ENCODE peak calls at places on chromosomes 4 and X, in eight cellular contexts. One of them, this sample, is unnamed.

GRCh38 chr4:184028571-184028996 is 123.5 kb downstream of the STOX2 start:
- DNase-seq in ovary: no peak
- DNase-seq in BE2C: no peak
- DNase-seq in prostate gland: no peak
- DNase-seq in psoas muscle: no peak
- DNase-seq in heart left ventricle: no peak
- DNase-seq in Calu3: peak
- DNase-seq in lower leg skin: no peak
- DNase-seq in this sample: no peak

GRCh38 chrX:70774223-70774622 is 134.3 kb downstream of the TEX11 start:
- DNase-seq in Calu3: no peak
- DNase-seq in lower leg skin: no peak
- DNase-seq in psoas muscle: no peak
- DNase-seq in ovary: no peak
- DNase-seq in prostate gland: no peak
- DNase-seq in heart left ventricle: no peak
- DNase-seq in BE2C: no peak
- DNase-seq in this sample: no peak

GRCh38 chrX:153392642-153393321 is 8.4 kb downstream of the PNMA6E start:
- DNase-seq in heart left ventricle: no peak
- DNase-seq in ovary: no peak
- DNase-seq in Calu3: no peak
- DNase-seq in psoas muscle: no peak
- DNase-seq in prostate gland: no peak
- DNase-seq in BE2C: no peak
- DNase-seq in lower leg skin: no peak
- DNase-seq in this sample: no peak

GRCh38 chrX:74467656-74468055 is 46.4 kb downstream of the SLC16A2 start:
- DNase-seq in lower leg skin: no peak
- DNase-seq in Calu3: no peak
- DNase-seq in heart left ventricle: no peak
- DNase-seq in BE2C: no peak
- DNase-seq in ovary: no peak
- DNase-seq in psoas muscle: no peak
- DNase-seq in prostate gland: no peak
- DNase-seq in this sample: no peak

GRCh38 chrX:23783569-23784486 is 855 bp downstream of the SAT1 start:
- DNase-seq in ovary: no peak
- DNase-seq in lower leg skin: no peak
- DNase-seq in BE2C: no peak
- DNase-seq in prostate gland: no peak
- DNase-seq in Calu3: no peak
- DNase-seq in psoas muscle: no peak
- DNase-seq in heart left ventricle: no peak
- DNase-seq in this sample: no peak

GRCh38 chr4:27084685-27085356 is 224.2 kb downstream of the STIM2 start:
- DNase-seq in BE2C: peak
- DNase-seq in lower leg skin: peak
- DNase-seq in ovary: peak
- DNase-seq in heart left ventricle: peak
- DNase-seq in Calu3: no peak
- DNase-seq in psoas muscle: peak
- DNase-seq in prostate gland: peak
- DNase-seq in this sample: peak

GRCh38 chr4:89193828-89194227 is 82.5 kb downstream of the TIGD2 start:
- DNase-seq in ovary: no peak
- DNase-seq in BE2C: no peak
- DNase-seq in heart left ventricle: no peak
- DNase-seq in lower leg skin: no peak
- DNase-seq in Calu3: peak
- DNase-seq in psoas muscle: no peak
- DNase-seq in prostate gland: no peak
- DNase-seq in this sample: no peak

GRCh38 chrX:152917969-152918579 is 20.2 kb downstream of the ZNF185 start:
- DNase-seq in psoas muscle: no peak
- DNase-seq in lower leg skin: no peak
- DNase-seq in heart left ventricle: no peak
- DNase-seq in ovary: no peak
- DNase-seq in prostate gland: no peak
- DNase-seq in Calu3: no peak
- DNase-seq in BE2C: no peak
- DNase-seq in this sample: no peak

GRCh38 chrX:35826503-35826902 is 28.4 kb downstream of the MAGEB16 start:
- DNase-seq in lower leg skin: peak
- DNase-seq in heart left ventricle: no peak
- DNase-seq in psoas muscle: no peak
- DNase-seq in prostate gland: no peak
- DNase-seq in BE2C: peak
- DNase-seq in ovary: no peak
- DNase-seq in Calu3: peak
- DNase-seq in this sample: no peak

GRCh38 chr4:129344058-129344457 is 248.1 kb downstream of the C4orf33 start:
- DNase-seq in Calu3: peak
- DNase-seq in prostate gland: no peak
- DNase-seq in psoas muscle: no peak
- DNase-seq in lower leg skin: no peak
- DNase-seq in BE2C: peak
- DNase-seq in ovary: no peak
- DNase-seq in heart left ventricle: no peak
- DNase-seq in this sample: peak

GRCh38 chr4:77465271-77465670 is 140.3 kb upstream of the CXCL13 start:
- DNase-seq in lower leg skin: no peak
- DNase-seq in BE2C: no peak
- DNase-seq in ovary: no peak
- DNase-seq in psoas muscle: no peak
- DNase-seq in Calu3: peak
- DNase-seq in heart left ventricle: no peak
- DNase-seq in prostate gland: peak
- DNase-seq in this sample: no peak

GRCh38 chrX:41561045-41561444 is 113.9 kb downstream of the NYX start:
- DNase-seq in Calu3: no peak
- DNase-seq in prostate gland: no peak
- DNase-seq in ovary: no peak
- DNase-seq in BE2C: no peak
- DNase-seq in lower leg skin: peak
- DNase-seq in heart left ventricle: no peak
- DNase-seq in psoas muscle: no peak
- DNase-seq in this sample: no peak

GRCh38 chr4:169791064-169791463 is 33.3 kb upstream of the HPF1 start:
- DNase-seq in lower leg skin: no peak
- DNase-seq in prostate gland: no peak
- DNase-seq in ovary: no peak
- DNase-seq in BE2C: no peak
- DNase-seq in psoas muscle: no peak
- DNase-seq in Calu3: no peak
- DNase-seq in heart left ventricle: no peak
- DNase-seq in this sample: no peak

GRCh38 chr4:169795585-169795984 is 37.8 kb upstream of the HPF1 start:
- DNase-seq in heart left ventricle: no peak
- DNase-seq in BE2C: no peak
- DNase-seq in prostate gland: no peak
- DNase-seq in lower leg skin: no peak
- DNase-seq in Calu3: no peak
- DNase-seq in ovary: no peak
- DNase-seq in psoas muscle: no peak
- DNase-seq in this sample: no peak

GRCh38 chr4:169791527-169792156 is 33.9 kb upstream of the HPF1 start:
- DNase-seq in ovary: peak
- DNase-seq in prostate gland: peak
- DNase-seq in Calu3: peak
- DNase-seq in lower leg skin: peak
- DNase-seq in heart left ventricle: no peak
- DNase-seq in psoas muscle: no peak
- DNase-seq in BE2C: peak
- DNase-seq in this sample: peak
- TF ChIP-seq CTCF in ovary: no peak
- TF ChIP-seq CTCF in prostate gland: peak
- TF ChIP-seq CTCF in Calu3: peak
- TF ChIP-seq CTCF in lower leg skin: no peak
- TF ChIP-seq CTCF in heart left ventricle: no peak
- TF ChIP-seq CTCF in psoas muscle: peak
- TF ChIP-seq CTCF in BE2C: peak
- TF ChIP-seq CTCF in this sample: peak

GRCh38 chr4:123396294-123397275 is at the start of gene SPRY1:
- DNase-seq in psoas muscle: peak
- DNase-seq in lower leg skin: peak
- DNase-seq in BE2C: peak
- DNase-seq in Calu3: peak
- DNase-seq in heart left ventricle: peak
- DNase-seq in prostate gland: peak
- DNase-seq in ovary: peak
- DNase-seq in this sample: peak

GRCh38 chr4:123399638-123400358 is 3.2 kb downstream of the SPRY1 start:
- DNase-seq in lower leg skin: no peak
- DNase-seq in psoas muscle: peak
- DNase-seq in prostate gland: peak
- DNase-seq in Calu3: no peak
- DNase-seq in heart left ventricle: no peak
- DNase-seq in BE2C: no peak
- DNase-seq in ovary: no peak
- DNase-seq in this sample: no peak

GRCh38 chr4:123398151-123398802 is 1.7 kb downstream of the SPRY1 start:
- DNase-seq in Calu3: peak
- DNase-seq in lower leg skin: no peak
- DNase-seq in heart left ventricle: peak
- DNase-seq in BE2C: peak
- DNase-seq in prostate gland: peak
- DNase-seq in ovary: peak
- DNase-seq in psoas muscle: peak
- DNase-seq in this sample: peak

GRCh38 chr4:123397276-123398150 is 918 bp downstream of the SPRY1 start:
- DNase-seq in prostate gland: peak
- DNase-seq in BE2C: peak
- DNase-seq in Calu3: peak
- DNase-seq in heart left ventricle: peak
- DNase-seq in ovary: peak
- DNase-seq in lower leg skin: no peak
- DNase-seq in psoas muscle: peak
- DNase-seq in this sample: peak

GRCh38 chr4:123398803-123399637 is 2.4 kb downstream of the SPRY1 start:
- DNase-seq in Calu3: peak
- DNase-seq in psoas muscle: peak
- DNase-seq in ovary: peak
- DNase-seq in heart left ventricle: peak
- DNase-seq in prostate gland: peak
- DNase-seq in BE2C: no peak
- DNase-seq in lower leg skin: peak
- DNase-seq in this sample: peak
- TF ChIP-seq CTCF in Calu3: no peak
- TF ChIP-seq CTCF in psoas muscle: no peak
- TF ChIP-seq CTCF in ovary: no peak
- TF ChIP-seq CTCF in heart left ventricle: no peak
- TF ChIP-seq CTCF in prostate gland: peak
- TF ChIP-seq CTCF in BE2C: no peak
- TF ChIP-seq CTCF in lower leg skin: no peak
- TF ChIP-seq CTCF in this sample: peak

GRCh38 chrX:119393144-119393543 is 6.0 kb upstream of the SLC25A43 start:
- DNase-seq in lower leg skin: no peak
- DNase-seq in BE2C: no peak
- DNase-seq in heart left ventricle: no peak
- DNase-seq in psoas muscle: no peak
- DNase-seq in ovary: no peak
- DNase-seq in Calu3: no peak
- DNase-seq in prostate gland: no peak
- DNase-seq in this sample: no peak

GRCh38 chrX:119389214-119389613 is 9.9 kb upstream of the SLC25A43 start:
- DNase-seq in heart left ventricle: no peak
- DNase-seq in psoas muscle: no peak
- DNase-seq in lower leg skin: no peak
- DNase-seq in BE2C: no peak
- DNase-seq in ovary: no peak
- DNase-seq in prostate gland: no peak
- DNase-seq in Calu3: no peak
- DNase-seq in this sample: no peak

GRCh38 chrX:119389854-119390501 is 9.2 kb upstream of the SLC25A43 start:
- DNase-seq in psoas muscle: no peak
- DNase-seq in lower leg skin: no peak
- DNase-seq in prostate gland: no peak
- DNase-seq in heart left ventricle: no peak
- DNase-seq in Calu3: no peak
- DNase-seq in ovary: no peak
- DNase-seq in BE2C: no peak
- DNase-seq in this sample: no peak

DNA sequence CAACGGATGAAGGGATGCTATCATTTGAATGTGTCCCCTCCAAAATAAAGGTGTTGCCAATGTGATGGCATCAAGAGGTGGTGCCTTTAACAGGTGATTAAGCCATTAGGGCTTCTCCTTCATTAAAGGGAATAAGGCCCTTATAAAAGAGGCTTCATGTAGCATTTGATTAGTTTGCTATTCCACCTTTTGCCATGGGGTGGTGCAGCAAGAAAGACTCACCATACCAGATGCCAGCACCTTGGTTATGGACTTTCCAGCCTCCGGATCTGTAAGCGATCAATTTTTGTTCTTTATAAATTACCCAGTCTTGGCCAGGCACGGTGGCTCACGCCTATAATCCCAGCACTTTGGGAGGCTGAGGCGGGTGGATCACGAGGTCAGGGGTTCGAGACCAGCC is 7.9 kb upstream of the SLC25A43 start:
- DNase-seq in lower leg skin: no peak
- DNase-seq in psoas muscle: no peak
- DNase-seq in heart left ventricle: no peak
- DNase-seq in ovary: no peak
- DNase-seq in BE2C: peak
- DNase-seq in Calu3: peak
- DNase-seq in prostate gland: no peak
- DNase-seq in this sample: peak
- TF ChIP-seq CTCF in lower leg skin: no peak
- TF ChIP-seq CTCF in psoas muscle: no peak
- TF ChIP-seq CTCF in heart left ventricle: no peak
- TF ChIP-seq CTCF in ovary: no peak
- TF ChIP-seq CTCF in BE2C: no peak
- TF ChIP-seq CTCF in Calu3: peak
- TF ChIP-seq CTCF in prostate gland: no peak
- TF ChIP-seq CTCF in this sample: peak

GRCh38 chrX:11543249-11543648 is 122.5 kb downstream of the ARHGAP6 start:
- DNase-seq in Calu3: no peak
- DNase-seq in heart left ventricle: no peak
- DNase-seq in psoas muscle: no peak
- DNase-seq in lower leg skin: no peak
- DNase-seq in prostate gland: no peak
- DNase-seq in ovary: no peak
- DNase-seq in BE2C: peak
- DNase-seq in this sample: no peak
- TF ChIP-seq CTCF in Calu3: no peak
- TF ChIP-seq CTCF in heart left ventricle: no peak
- TF ChIP-seq CTCF in psoas muscle: no peak
- TF ChIP-seq CTCF in lower leg skin: no peak
- TF ChIP-seq CTCF in prostate gland: no peak
- TF ChIP-seq CTCF in ovary: no peak
- TF ChIP-seq CTCF in BE2C: peak
- TF ChIP-seq CTCF in this sample: peak

GRCh38 chr4:177692907-177693306 is 250.7 kb upstream of the AGA start:
- DNase-seq in lower leg skin: no peak
- DNase-seq in ovary: no peak
- DNase-seq in psoas muscle: no peak
- DNase-seq in BE2C: no peak
- DNase-seq in Calu3: no peak
- DNase-seq in heart left ventricle: no peak
- DNase-seq in prostate gland: no peak
- DNase-seq in this sample: no peak
- TF ChIP-seq CTCF in lower leg skin: no peak
- TF ChIP-seq CTCF in ovary: no peak
- TF ChIP-seq CTCF in psoas muscle: no peak
- TF ChIP-seq CTCF in BE2C: no peak
- TF ChIP-seq CTCF in Calu3: no peak
- TF ChIP-seq CTCF in heart left ventricle: no peak
- TF ChIP-seq CTCF in prostate gland: no peak
- TF ChIP-seq CTCF in this sample: no peak

GRCh38 chr4:57158221-57158620 is 48.0 kb upstream of the IGFBP7 start:
- DNase-seq in prostate gland: no peak
- DNase-seq in ovary: no peak
- DNase-seq in BE2C: peak
- DNase-seq in lower leg skin: no peak
- DNase-seq in psoas muscle: no peak
- DNase-seq in Calu3: no peak
- DNase-seq in heart left ventricle: no peak
- DNase-seq in this sample: peak
- TF ChIP-seq CTCF in prostate gland: no peak
- TF ChIP-seq CTCF in ovary: no peak
- TF ChIP-seq CTCF in BE2C: peak
- TF ChIP-seq CTCF in lower leg skin: no peak
- TF ChIP-seq CTCF in psoas muscle: no peak
- TF ChIP-seq CTCF in Calu3: no peak
- TF ChIP-seq CTCF in heart left ventricle: no peak
- TF ChIP-seq CTCF in this sample: peak

This sample was measured in SK-N-SH.